ENCODE peak calls at places on chromosomes 1 and 21, in ten cellular contexts. N, L, D, F, M, C, Y, R, U and V are unnamed samples.

GRCh38 chr1:8477199-8477982 is 159.5 kb downstream of the SLC45A1 start:
- DNase-seq in N (no peak), L (no peak), D (no peak), F (no peak), M (no peak), C (no peak), Y (no peak), R (no peak), U (no peak), V (peak)

GRCh38 chr1:183061194-183061593 is 38.0 kb downstream of the LAMC1 start:
- DNase-seq in N (no peak), L (no peak), D (no peak), F (no peak), M (no peak), C (no peak), Y (no peak), R (no peak), U (no peak), V (no peak)

GRCh38 chr1:20962576-20963258 is 175.6 kb upstream of the HP1BP3 start:
- DNase-seq in N (no peak), L (no peak), D (no peak), F (no peak), M (no peak), C (no peak), Y (no peak), R (no peak), U (no peak), V (no peak)

GRCh38 chr1:94258873-94259331 is 21.5 kb upstream of the ARHGAP29 start:
- DNase-seq in N (no peak), L (peak), D (no peak), F (no peak), M (no peak), C (no peak), Y (no peak), R (no peak), U (no peak), V (no peak)

GRCh38 chr1:104331763-104332162 is 582.1 kb downstream of the AMY1C start:
- DNase-seq in N (no peak), L (no peak), D (no peak), F (no peak), M (no peak), C (no peak), Y (no peak), R (no peak), U (no peak), V (no peak)

GRCh38 chr1:118290046-118290445 is 105.0 kb upstream of the SPAG17 start:
- DNase-seq in N (no peak), L (no peak), D (no peak), F (no peak), M (no peak), C (no peak), Y (no peak), R (no peak), U (no peak), V (no peak)

GRCh38 chr1:31696246-31696645 is 7.6 kb downstream of the COL16A1 start:
- DNase-seq in N (peak), L (peak), D (no peak), F (no peak), M (no peak), C (no peak), Y (no peak), R (no peak), U (no peak), V (no peak)

GRCh38 chr1:117809764-117810163 is 119.7 kb downstream of the GDAP2 start:
- DNase-seq in N (no peak), L (no peak), D (no peak), F (no peak), M (no peak), C (no peak), Y (no peak), R (no peak), U (no peak), V (no peak)

GRCh38 chr1:114610546-114611245 is 29.3 kb upstream of the BCAS2 start:
- DNase-seq in N (no peak), L (no peak), D (no peak), F (no peak), M (no peak), C (peak), Y (no peak), R (no peak), U (no peak), V (no peak)

GRCh38 chr1:94240822-94241221 is 3.4 kb upstream of the ARHGAP29 start:
- DNase-seq in N (no peak), L (peak), D (no peak), F (no peak), M (no peak), C (peak), Y (no peak), R (no peak), U (no peak), V (peak)

GRCh38 chr1:186404454-186405051 is 28.9 kb downstream of the ODR4 start:
- DNase-seq in N (no peak), L (peak), D (no peak), F (no peak), M (peak), C (peak), Y (peak), R (peak), U (no peak), V (peak)

GRCh38 chr1:200737647-200738296 is 921 bp upstream of the CAMSAP2 start:
- DNase-seq in N (no peak), L (no peak), D (no peak), F (no peak), M (peak), C (no peak), Y (no peak), R (no peak), U (no peak), V (peak)

GRCh38 chr1:180168786-180169640 is 14.3 kb downstream of the QSOX1 start:
- DNase-seq in N (no peak), L (peak), D (peak), F (no peak), M (peak), C (peak), Y (no peak), R (no peak), U (no peak), V (peak)

GRCh38 chr1:151606384-151606783 is 5.5 kb upstream of the SNX27 start:
- DNase-seq in N (no peak), L (peak), D (no peak), F (no peak), M (no peak), C (no peak), Y (no peak), R (no peak), U (no peak), V (no peak)

GRCh38 chr1:62433861-62434611 is 2.8 kb upstream of the USP1 start:
- DNase-seq in N (no peak), L (no peak), D (no peak), F (no peak), M (no peak), C (peak), Y (no peak), R (peak), U (no peak), V (peak)

GRCh38 chr1:234373064-234373937 is at the start of gene COA6:
- DNase-seq in N (peak), L (peak), D (peak), F (peak), M (peak), C (peak), Y (peak), R (peak), U (peak), V (peak)

GRCh38 chr1:108708726-108709660 is 3.7 kb upstream of the FNDC7 start:
- DNase-seq in N (no peak), L (peak), D (no peak), F (no peak), M (no peak), C (no peak), Y (no peak), R (no peak), U (no peak), V (peak)

GRCh38 chr1:174999926-175000696 is at the start of gene CACYBP:
- DNase-seq in N (no peak), L (peak), D (no peak), F (no peak), M (no peak), C (no peak), Y (no peak), R (no peak), U (peak), V (peak)

GRCh38 chr1:245656189-245656717 is 501.5 kb downstream of the KIF26B start:
- DNase-seq in N (no peak), L (no peak), D (no peak), F (no peak), M (no peak), C (no peak), Y (no peak), R (no peak), U (no peak), V (no peak)

GRCh38 chr1:84504580-84505021 is 1.6 kb upstream of the SPATA1 start:
- DNase-seq in N (no peak), L (peak), D (no peak), F (no peak), M (no peak), C (no peak), Y (no peak), R (no peak), U (no peak), V (peak)

GRCh38 chr1:9149151-9149550 is 20.2 kb upstream of the GPR157 start:
- DNase-seq in N (no peak), L (no peak), D (no peak), F (peak), M (no peak), C (no peak), Y (no peak), R (no peak), U (no peak), V (no peak)

GRCh38 chr1:5862051-5862825 is 130.0 kb downstream of the NPHP4 start:
- DNase-seq in N (no peak), L (no peak), D (no peak), F (no peak), M (no peak), C (no peak), Y (no peak), R (no peak), U (no peak), V (no peak)

GRCh38 chr1:167491586-167492408 is 26.5 kb downstream of the CD247 start:
- DNase-seq in N (no peak), L (peak), D (no peak), F (no peak), M (no peak), C (no peak), Y (no peak), R (no peak), U (no peak), V (no peak)

GRCh38 chr1:115677172-115677542 is 35.4 kb downstream of the VANGL1 start:
- DNase-seq in N (no peak), L (peak), D (no peak), F (no peak), M (no peak), C (no peak), Y (no peak), R (no peak), U (no peak), V (no peak)

GRCh38 chr21:22342855-22343254 is 1344.6 kb downstream of the NCAM2 start:
- DNase-seq in N (no peak), L (peak), D (no peak), F (no peak), M (no peak), C (no peak), Y (no peak), R (no peak), U (no peak), V (no peak)

GRCh38 chr1:3311711-3312110 is 142.8 kb upstream of the ARHGEF16 start:
- DNase-seq in N (no peak), L (no peak), D (no peak), F (no peak), M (no peak), C (no peak), Y (no peak), R (no peak), U (no peak), V (no peak)

GRCh38 chr21:42685036-42685435 is 31.6 kb downstream of the PDE9A start:
- DNase-seq in N (no peak), L (no peak), D (no peak), F (no peak), M (no peak), C (no peak), Y (no peak), R (no peak), U (no peak), V (no peak)

GRCh38 chr1:158019177-158019868 is 25.9 kb downstream of the KIRREL1 start:
- DNase-seq in N (no peak), L (peak), D (no peak), F (no peak), M (no peak), C (no peak), Y (peak), R (no peak), U (no peak), V (no peak)

GRCh38 chr1:150507912-150508864 is at the start of gene ECM1:
- DNase-seq in N (no peak), L (peak), D (no peak), F (peak), M (no peak), C (no peak), Y (no peak), R (no peak), U (no peak), V (no peak)

GRCh38 chr1:47692196-47692595 is 254.4 kb downstream of the FOXD2 start:
- DNase-seq in N (no peak), L (no peak), D (no peak), F (no peak), M (no peak), C (no peak), Y (no peak), R (no peak), U (no peak), V (no peak)

GRCh38 chr21:44527156-44527982 is 12.6 kb downstream of the KRTAP10-1 start:
- DNase-seq in N (no peak), L (no peak), D (no peak), F (peak), M (no peak), C (no peak), Y (no peak), R (no peak), U (no peak), V (no peak)

GRCh38 chr21:15221799-15222386 is 157.1 kb upstream of the NRIP1 start:
- DNase-seq in N (no peak), L (peak), D (no peak), F (no peak), M (peak), C (no peak), Y (no peak), R (no peak), U (no peak), V (no peak)

GRCh38 chr21:17523007-17523451 is 10.2 kb downstream of the CXADR start:
- DNase-seq in N (no peak), L (peak), D (no peak), F (no peak), M (no peak), C (no peak), Y (no peak), R (no peak), U (no peak), V (no peak)

GRCh38 chr21:45435405-45435981 is 30.5 kb downstream of the COL18A1 start:
- DNase-seq in N (no peak), L (no peak), D (no peak), F (peak), M (no peak), C (no peak), Y (no peak), R (no peak), U (no peak), V (no peak)

GRCh38 chr1:1183833-1184775 is 10.4 kb downstream of the TTLL10 start:
- DNase-seq in N (no peak), L (no peak), D (no peak), F (peak), M (no peak), C (no peak), Y (no peak), R (no peak), U (no peak), V (no peak)

GRCh38 chr1:229209816-229210215 is 61.1 kb upstream of the RAB4A start:
- DNase-seq in N (no peak), L (no peak), D (no peak), F (no peak), M (no peak), C (no peak), Y (no peak), R (no peak), U (no peak), V (no peak)

GRCh38 chr21:45543371-45543709 is 1.1 kb upstream of the SLC19A1 start:
- DNase-seq in N (no peak), L (no peak), D (peak), F (no peak), M (no peak), C (no peak), Y (no peak), R (no peak), U (no peak), V (no peak)

GRCh38 chr1:73577206-73577605 is 620.8 kb downstream of the LRRIQ3 start:
- DNase-seq in N (no peak), L (no peak), D (no peak), F (no peak), M (no peak), C (no peak), Y (no peak), R (no peak), U (no peak), V (no peak)